ENCODE peak calls at places on chromosomes 4 and X, in five cellular contexts. S is mesendoderm, E is Karpas-422, I is astrocyte, M is IMR-90. Q is an unnamed sample.

GRCh38 chr4:1411436-1412375 is 5.5 kb upstream of the NKX1-1 start:
- DNase-seq in M (no peak), S (no peak), E (no peak), I (no peak), Q (no peak)

GRCh38 chr4:73213917-73214663 is 44.5 kb downstream of the ANKRD17 start:
- DNase-seq in E (no peak), I (peak; percentile 49), S (no peak), M (peak; percentile 48), Q (peak; percentile 14)

GRCh38 chr4:24582235-24582863 is 2.0 kb downstream of the DHX15 start:
- DNase-seq in I (no peak), S (peak; percentile 25), M (no peak), E (no peak), Q (no peak)

GRCh38 chr4:106048250-106048931 is 153.1 kb downstream of the NPNT start:
- DNase-seq in S (no peak), M (peak; percentile 77), I (peak; percentile 20), E (no peak), Q (no peak)

GRCh38 chr4:78022517-78022916 is 34.6 kb upstream of the FRAS1 start:
- DNase-seq in I (no peak), S (no peak), M (no peak), E (no peak), Q (no peak)

GRCh38 chr4:6290769-6291547 is 21.3 kb downstream of the WFS1 start:
- DNase-seq in E (no peak), M (no peak), S (peak; percentile 32), I (no peak), Q (no peak)

GRCh38 chrX:9466115-9466495 is 1.2 kb downstream of the TBL1X start:
- DNase-seq in E (no peak), I (no peak), M (peak; percentile 21), S (peak; percentile 56), Q (peak; percentile 33)

GRCh38 chrX:111784667-111785066 is 91.3 kb upstream of the TRPC5OS start:
- DNase-seq in I (no peak), E (no peak), M (no peak), S (no peak), Q (no peak)

GRCh38 chr4:184380707-184381106 is 93.6 kb downstream of the IRF2 start:
- DNase-seq in S (no peak), M (no peak), E (no peak), I (no peak), Q (no peak)

GRCh38 chrX:70969635-70970481 is 39.0 kb upstream of the SLC7A3 start:
- DNase-seq in M (no peak), I (no peak), S (peak; percentile 54), E (no peak), Q (no peak)

GRCh38 chr4:138103597-138104461 is 138.3 kb downstream of the SLC7A11 start:
- DNase-seq in S (no peak), E (no peak), M (no peak), I (no peak), Q (no peak)

GRCh38 chrX:150361070-150361776 is 1.9 kb upstream of the MAMLD1 start:
- DNase-seq in M (peak; percentile 26), S (peak; percentile 79), E (peak; percentile 65), I (no peak), Q (peak; percentile 18)
- H3K4me2 ChIP-seq in M (peak overlapping the region; percentile 76), S (peak overlapping the region; percentile 14), E (peak overlapping the region; percentile 81), I (peak overlapping the region; percentile 96), Q (peak overlapping the region; percentile 100)

DNA sequence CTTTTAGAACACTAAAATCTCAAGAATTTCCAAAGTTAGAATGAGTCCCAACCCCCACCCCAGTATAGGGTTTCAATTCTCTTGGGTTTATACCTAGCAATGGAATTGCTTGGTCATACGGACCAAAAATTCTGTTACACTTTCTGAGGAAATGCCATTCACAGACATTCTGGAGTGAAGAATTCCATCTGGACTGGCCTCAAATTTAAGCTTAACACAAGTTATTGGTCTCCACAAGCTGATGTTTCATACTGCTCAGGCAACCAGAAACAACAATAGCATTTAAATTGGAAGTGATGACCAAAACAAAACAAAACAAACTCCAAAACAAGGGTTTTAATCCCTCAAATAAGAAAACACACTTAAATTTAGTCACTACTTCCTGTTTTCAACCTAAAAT is 51.1 kb downstream of the GPC4 start:
- DNase-seq in M (peak; percentile 1), E (no peak), S (no peak), I (peak; percentile 30), Q (no peak)
- H3K4me3 ChIP-seq in M (no peak overlapping the region), E (no peak overlapping the region), S (no peak overlapping the region), I (no peak overlapping the region), Q (no peak overlapping the region)

DNA sequence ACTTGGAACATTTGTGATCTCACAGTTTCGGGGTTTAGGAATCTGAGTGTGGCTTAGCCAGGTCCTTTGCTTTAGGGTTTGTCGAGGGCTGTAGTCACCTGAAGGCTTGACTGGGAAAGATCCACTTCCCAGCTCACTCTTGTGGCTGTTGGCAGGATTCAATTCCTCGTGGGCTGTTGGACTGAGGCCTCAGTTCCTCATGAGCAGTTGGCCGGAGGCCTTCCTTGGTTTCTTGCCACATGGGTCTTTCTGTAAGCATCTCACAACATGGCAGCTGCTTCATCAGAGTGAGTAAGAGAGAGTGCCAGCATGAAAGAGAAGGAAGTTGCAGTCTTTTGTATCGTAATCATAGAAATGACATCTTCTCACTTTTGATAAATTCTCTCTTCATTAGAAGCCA is 11.1 kb downstream of the TXLNG start:
- DNase-seq in M (peak; percentile 57), S (no peak), E (peak; percentile 37), I (peak; percentile 19), Q (no peak)
- H3K4me2 ChIP-seq in M (no peak overlapping the region), S (no peak overlapping the region), E (no peak overlapping the region), I (no peak overlapping the region), Q (no peak overlapping the region)

GRCh38 chr4:40877081-40877480 is 127.3 kb downstream of the NSUN7 start:
- DNase-seq in E (no peak), S (no peak), M (no peak), I (no peak), Q (no peak)

GRCh38 chr4:40881851-40882250 is 132.1 kb downstream of the NSUN7 start:
- DNase-seq in I (no peak), S (no peak), E (no peak), M (no peak), Q (no peak)

GRCh38 chr4:40878548-40879055 is 128.8 kb downstream of the NSUN7 start:
- DNase-seq in S (no peak), E (no peak), I (no peak), M (no peak), Q (no peak)

GRCh38 chr4:40875507-40876150 is 125.9 kb downstream of the NSUN7 start:
- DNase-seq in E (no peak), S (no peak), I (no peak), M (no peak), Q (no peak)

DNA sequence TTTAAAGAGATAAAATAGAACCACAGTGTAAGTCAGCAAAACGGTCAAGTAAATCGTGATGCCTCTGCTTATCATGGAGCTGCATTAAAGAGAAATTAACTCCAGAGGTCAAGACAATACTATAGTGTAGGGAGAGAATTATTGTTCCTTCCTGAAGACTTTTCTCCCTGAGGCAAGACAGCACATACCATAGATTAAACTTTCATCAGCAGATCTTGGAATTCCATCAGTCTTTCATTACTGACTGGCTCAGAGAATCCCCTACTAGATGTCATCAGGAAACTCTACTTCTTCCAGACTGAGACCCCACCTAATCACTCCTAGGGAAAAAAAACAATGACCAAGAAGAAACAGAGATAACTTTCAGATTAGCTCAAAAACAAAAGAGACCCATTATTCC is 131.3 kb downstream of the NSUN7 start:
- DNase-seq in S (peak; percentile 66), I (no peak), M (no peak), E (no peak), Q (no peak)
- H3K4me3 ChIP-seq in S (no peak overlapping the region), I (no peak overlapping the region), M (no peak overlapping the region), E (no peak overlapping the region), Q (no peak overlapping the region)

DNA sequence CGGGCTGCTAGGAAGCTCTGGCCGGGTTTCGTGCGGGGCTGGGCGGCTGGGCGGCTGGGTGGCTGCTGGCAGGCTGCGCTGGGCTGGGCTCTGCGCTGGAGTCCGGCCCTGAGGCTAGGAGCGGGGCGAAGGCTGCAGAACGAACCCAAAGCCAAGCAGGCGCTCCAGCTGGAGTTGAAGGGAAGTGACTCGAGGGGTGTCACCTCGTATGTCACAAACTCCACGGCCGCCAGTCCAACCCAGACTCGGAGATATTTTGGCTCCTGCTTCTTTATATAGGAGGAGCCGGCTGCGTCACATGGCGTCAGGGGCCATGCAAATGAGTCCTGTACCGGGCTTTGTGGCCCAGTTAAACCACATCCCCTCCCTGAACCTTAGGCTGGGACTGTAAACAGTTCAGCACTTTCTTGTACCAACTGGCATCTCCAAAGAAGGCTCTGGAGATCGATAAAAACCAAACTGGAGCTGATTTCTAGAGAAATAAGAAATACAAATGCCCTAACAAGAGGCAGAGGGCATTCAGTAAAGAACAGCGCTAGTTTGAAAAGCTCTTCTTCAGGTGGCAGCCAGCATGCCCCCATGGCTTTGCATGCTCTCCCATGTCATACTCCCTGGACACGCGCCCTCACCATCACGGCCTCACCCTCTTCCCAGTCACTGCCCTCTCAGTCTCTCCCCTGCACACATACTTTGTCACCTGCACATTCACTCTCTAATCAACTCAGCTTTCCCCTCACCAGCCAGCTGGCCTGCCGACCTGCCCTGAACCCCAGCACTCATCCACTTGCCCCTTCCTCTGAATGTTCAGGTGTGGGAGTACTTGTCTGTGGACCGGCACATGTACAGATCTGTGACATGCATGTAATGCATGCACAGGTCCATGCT is 58.5 kb downstream of the TSC22D3 start:
- DNase-seq in I (peak; percentile 71), S (peak; percentile 86), E (peak; percentile 91), M (peak; percentile 63), Q (peak; percentile 69)
- H3K4me2 ChIP-seq in I (peak overlapping the region; percentile 92), S (peak overlapping the region; percentile 46), E (peak overlapping the region; percentile 80), M (peak overlapping the region; percentile 82), Q (peak overlapping the region; percentile 97)

GRCh38 chr4:128309585-128309984 is 22.0 kb upstream of the PGRMC2 start:
- DNase-seq in S (no peak), E (no peak), M (no peak), I (no peak), Q (no peak)
- H3K4me3 ChIP-seq in S (no peak overlapping the region), E (no peak overlapping the region), M (no peak overlapping the region), I (no peak overlapping the region), Q (no peak overlapping the region)

GRCh38 chrX:108072746-108073145 is 18.6 kb downstream of the PSMD10 start:
- DNase-seq in I (peak; percentile 80), M (peak; percentile 68), S (no peak), E (no peak), Q (peak; percentile 59)

GRCh38 chrX:108071578-108071977 is 19.8 kb downstream of the PSMD10 start:
- DNase-seq in S (no peak), I (no peak), M (no peak), E (no peak), Q (no peak)

GRCh38 chrX:108068121-108068520 is 23.2 kb downstream of the PSMD10 start:
- DNase-seq in I (no peak), E (no peak), S (no peak), M (no peak), Q (no peak)

GRCh38 chrX:108070891-108071290 is 20.5 kb downstream of the PSMD10 start:
- DNase-seq in I (peak; percentile 74), S (no peak), M (peak; percentile 88), E (no peak), Q (peak; percentile 91)
- H3K4me2 ChIP-seq in I (no peak overlapping the region), S (no peak overlapping the region), M (no peak overlapping the region), E (no peak overlapping the region), Q (peak overlapping the region; percentile 39)

GRCh38 chr4:10460313-10461047 is 3.3 kb upstream of the ZNF518B start:
- DNase-seq in I (no peak), E (no peak), S (no peak), M (no peak), Q (no peak)
- H3K4me3 ChIP-seq in I (peak overlapping the region; percentile 35), E (no peak overlapping the region), S (no peak overlapping the region), M (no peak overlapping the region), Q (no peak overlapping the region)

DNA sequence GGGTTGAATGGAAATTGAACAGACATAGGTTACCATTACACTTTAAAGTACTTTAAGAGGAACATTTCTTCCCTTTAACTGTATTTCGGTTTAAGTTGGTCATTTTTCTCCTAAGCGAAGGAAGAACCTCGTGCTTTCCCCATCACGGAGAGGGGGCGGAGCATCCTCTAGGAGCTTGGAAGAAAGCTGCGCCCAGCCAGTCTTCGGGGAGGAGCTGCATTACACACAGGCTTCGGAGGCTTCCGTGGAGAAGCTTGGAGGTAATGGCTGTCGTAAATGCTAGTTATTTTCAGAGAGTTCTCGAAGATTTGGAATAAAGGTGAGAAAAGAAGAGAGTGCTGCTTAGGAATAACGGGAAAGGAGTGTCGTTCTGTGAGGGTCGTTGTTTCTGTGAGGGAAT is at the start of gene PWWP3B:
- DNase-seq in M (no peak), E (no peak), S (peak; percentile 72), I (peak; percentile 15), Q (peak; percentile 23)
- H3K4me2 ChIP-seq in M (no peak within 1 kb of the TSS), E (no peak within 1 kb of the TSS), S (no peak within 1 kb of the TSS), I (peak within 1 kb of the TSS; percentile 85), Q (peak within 1 kb of the TSS; percentile 57)